ENCODE peak calls at places on chromosome 5, in eight cellular contexts. N is adrenal gland; U is CD8-positive, alpha-beta T cell; O is heart left ventricle; Q is MCF 10A; W is nephron progenitor cell; M is foreskin fibroblast; T is A673. X is an unnamed sample.

GRCh38 chr5:172501708-172502379 is 47.5 kb upstream of the SH3PXD2B start:
- DNase-seq in N (no peak), M (no peak), W (no peak), U (no peak), Q (no peak), O (no peak), T (no peak), X (no peak)

GRCh38 chr5:36363101-36363500 is 61.4 kb upstream of the RANBP3L start:
- DNase-seq in U (no peak), O (no peak), W (no peak), N (no peak), Q (peak; percentile 72), T (no peak), M (peak; percentile 53), X (no peak)

GRCh38 chr5:154728884-154729283 is 26.3 kb upstream of the LARP1 start:
- DNase-seq in O (no peak), U (no peak), M (no peak), T (no peak), N (no peak), W (no peak), Q (no peak), X (no peak)

GRCh38 chr5:58314356-58315045 is 145.4 kb downstream of the PLK2 start:
- DNase-seq in W (no peak), N (no peak), Q (peak; percentile 94), M (no peak), T (no peak), O (no peak), U (no peak), X (no peak)

GRCh38 chr5:458547-459353 is 15.8 kb downstream of the EXOC3 start:
- DNase-seq in M (no peak), N (no peak), T (no peak), O (no peak), Q (peak; percentile 78), U (no peak), W (no peak), X (peak; percentile 9)

GRCh38 chr5:42721484-42721883 is 35.1 kb upstream of the CCDC152 start:
- DNase-seq in T (no peak), W (no peak), O (no peak), Q (no peak), U (no peak), M (no peak), N (no peak), X (no peak)

GRCh38 chr5:437281-437771 is 5.7 kb upstream of the EXOC3 start:
- DNase-seq in N (no peak), T (no peak), U (no peak), Q (no peak), W (no peak), M (no peak), O (no peak), X (peak; percentile 6)

GRCh38 chr5:179240561-179240960 is 104.7 kb downstream of the ADAMTS2 start:
- DNase-seq in Q (no peak), T (no peak), N (no peak), O (peak; percentile 21), U (no peak), W (no peak), M (no peak), X (no peak)

GRCh38 chr5:431711-432050 is 11.3 kb upstream of the EXOC3 start:
- DNase-seq in Q (no peak), M (no peak), U (no peak), T (no peak), W (no peak), N (no peak), O (no peak), X (no peak)

GRCh38 chr5:35598707-35599370 is 18.8 kb upstream of the SPEF2 start:
- DNase-seq in W (no peak), N (no peak), O (no peak), T (peak; percentile 21), U (no peak), M (no peak), Q (peak; percentile 24), X (no peak)

GRCh38 chr5:44952376-44952775 is 143.6 kb downstream of the MRPS30 start:
- DNase-seq in Q (peak; percentile 55), U (no peak), M (peak; percentile 1), N (peak; percentile 7), W (peak; percentile 15), T (peak; percentile 80), O (no peak), X (peak; percentile 25)

GRCh38 chr5:133047404-133047803 is 4.4 kb upstream of the HSPA4 start:
- DNase-seq in N (no peak), M (no peak), U (no peak), O (no peak), W (no peak), T (no peak), Q (no peak), X (no peak)

GRCh38 chr5:134508521-134509195 is 16.8 kb upstream of the JADE2 start:
- DNase-seq in M (no peak), W (no peak), O (no peak), N (no peak), U (no peak), Q (no peak), T (no peak), X (no peak)

GRCh38 chr5:68225911-68226563 is 10.5 kb downstream of the PIK3R1 start:
- DNase-seq in M (no peak), T (no peak), W (no peak), O (peak; percentile 46), N (peak; percentile 32), U (no peak), Q (no peak), X (no peak)

GRCh38 chr5:43627028-43627427 is 24.0 kb downstream of the NNT start:
- DNase-seq in W (peak; percentile 26), Q (peak; percentile 83), U (no peak), O (peak; percentile 48), M (peak; percentile 39), N (peak; percentile 41), T (peak; percentile 81), X (peak; percentile 43)

GRCh38 chr5:137146402-137146889 is 352.7 kb downstream of the SPOCK1 start:
- DNase-seq in W (peak; percentile 31), M (peak; percentile 96), Q (peak; percentile 97), U (no peak), T (peak; percentile 20), O (peak; percentile 29), N (peak; percentile 52), X (no peak)

GRCh38 chr5:133581348-133581747 is 31.0 kb downstream of the FSTL4 start:
- DNase-seq in U (no peak), T (no peak), W (no peak), N (no peak), Q (no peak), O (no peak), M (no peak), X (no peak)

GRCh38 chr5:154397652-154398406 is 48.0 kb upstream of the SAP30L start:
- DNase-seq in W (no peak), M (no peak), O (peak; percentile 51), N (peak; percentile 41), T (peak; percentile 50), U (no peak), Q (no peak), X (no peak)

GRCh38 chr5:77563475-77563874 is 71.4 kb upstream of the WDR41 start:
- DNase-seq in U (no peak), M (no peak), N (no peak), W (no peak), O (no peak), T (peak; percentile 6), Q (no peak), X (no peak)

GRCh38 chr5:123097871-123098735 is 9.1 kb downstream of the PRDM6 start:
- DNase-seq in W (peak; percentile 35), N (no peak), U (no peak), T (no peak), O (no peak), Q (no peak), M (no peak), X (peak; percentile 19)

GRCh38 chr5:123098767-123099513 is 9.9 kb downstream of the PRDM6 start:
- DNase-seq in M (peak; percentile 24), T (no peak), U (no peak), Q (peak; percentile 83), O (no peak), W (no peak), N (no peak), X (no peak)

GRCh38 chr5:123097483-123097870 is 8.4 kb downstream of the PRDM6 start:
- DNase-seq in U (no peak), W (no peak), T (no peak), M (no peak), Q (no peak), O (no peak), N (no peak), X (no peak)

GRCh38 chr5:123095694-123096120 is 6.7 kb downstream of the PRDM6 start:
- DNase-seq in O (no peak), Q (no peak), T (no peak), W (no peak), U (no peak), N (no peak), M (no peak), X (no peak)

GRCh38 chr5:123099514-123100151 is 10.6 kb downstream of the PRDM6 start:
- DNase-seq in M (no peak), W (peak; percentile 68), U (no peak), N (no peak), T (no peak), Q (peak; percentile 67), O (no peak), X (peak; percentile 62)
- TF ChIP-seq CTCF in M (no peak), W (peak; percentile 25), U (no peak), N (no peak), T (no peak), Q (no peak), O (peak; percentile 23), X (no peak)

DNA sequence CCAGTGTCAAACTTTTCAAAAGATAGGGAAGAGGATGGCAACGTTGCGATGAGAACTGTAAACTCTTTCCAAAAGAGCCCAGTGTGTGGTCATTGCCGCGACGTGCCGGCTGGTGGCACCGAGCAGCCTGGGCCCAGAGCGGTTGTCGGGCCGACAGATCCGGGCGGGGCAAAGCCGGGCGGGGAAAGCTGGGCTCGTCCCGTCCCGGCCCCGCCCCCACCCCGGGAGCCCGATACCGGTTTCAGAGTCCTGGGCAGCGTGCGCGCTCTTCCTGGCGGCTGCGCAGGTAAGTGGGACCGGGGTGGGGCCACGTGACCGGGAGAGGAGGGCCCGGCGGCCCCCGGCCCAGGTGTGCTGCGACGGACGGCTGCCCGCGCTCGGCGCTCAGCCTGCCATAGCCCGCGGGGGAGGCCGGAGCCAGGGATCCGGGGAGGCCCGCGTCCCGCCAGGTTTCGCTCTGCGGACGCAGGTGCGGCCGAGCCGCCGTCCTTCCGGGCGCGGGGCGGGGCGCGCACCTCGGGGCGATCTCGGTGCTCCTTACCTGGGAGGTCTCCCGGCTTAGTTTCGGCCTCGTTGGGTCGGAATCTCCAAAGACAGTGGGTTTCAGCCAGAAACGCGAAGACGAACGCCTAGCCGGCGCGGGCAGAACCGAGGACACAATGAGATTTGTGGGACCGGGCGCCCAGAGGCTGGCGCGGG is at the start of gene MARVELD2:
- DNase-seq in W (peak; percentile 80), O (peak; percentile 70), N (peak; percentile 79), Q (peak; percentile 91), T (no peak), M (peak; percentile 10), U (peak; percentile 20), X (peak; percentile 57)
- TF ChIP-seq CTCF in W (no peak), O (peak; percentile 33), N (peak; percentile 36), Q (peak; percentile 50), T (no peak), M (peak; percentile 32), U (no peak), X (no peak)

GRCh38 chr5:150256416-150257064 is 33.0 kb downstream of the CAMK2A start:
- DNase-seq in O (no peak), N (no peak), Q (no peak), M (no peak), W (peak; percentile 51), T (no peak), U (no peak), X (peak; percentile 60)
- TF ChIP-seq CTCF in O (peak; percentile 20), N (no peak), Q (no peak), M (no peak), W (peak; percentile 27), T (peak; percentile 33), U (no peak), X (no peak)

GRCh38 chr5:180390441-180391190 is 37.5 kb upstream of the GFPT2 start:
- DNase-seq in O (no peak), T (no peak), W (no peak), Q (peak; percentile 27), U (no peak), M (no peak), N (no peak), X (no peak)
- TF ChIP-seq CTCF in O (no peak), T (no peak), W (no peak), Q (peak; percentile 9), U (no peak), M (no peak), N (no peak), X (peak; percentile 13)

X was measured in glutamatergic neuron.